ENCODE peak calls at places on chromosomes 3 and 15, in eight cellular contexts. B is Panc1, Z is sigmoid colon, R is K562, F is GM23338, M is H1, W is breast epithelium, S is spleen. N is an unnamed sample. For H3K4me1, the result is how much of the 10 kb centered on the place peaks cover.

GRCh38 chr3:111668912-111669488 is 73.9 kb upstream of the ZBED2 start:
- DNase-seq in B (peak), Z (no peak), R (peak), F (peak), M (no peak), W (no peak), S (no peak), N (no peak)

GRCh38 chr3:120369000-120369399 is 19.8 kb upstream of the LRRC58 start:
- DNase-seq in B (no peak), Z (no peak), R (no peak), F (no peak), M (no peak), W (no peak), S (no peak), N (no peak)

GRCh38 chr3:107525101-107525953 is 2.6 kb downstream of the BBX start:
- DNase-seq in B (no peak), Z (peak), R (no peak), F (peak), M (no peak), W (peak), S (peak), N (no peak)

GRCh38 chr3:152100491-152101086 is 168.1 kb upstream of the MBNL1 start:
- DNase-seq in B (no peak), Z (no peak), R (no peak), F (peak), M (no peak), W (no peak), S (no peak), N (no peak)

GRCh38 chr3:12560505-12561188 is 3.8 kb downstream of the MKRN2 start:
- DNase-seq in B (no peak), Z (no peak), R (no peak), F (no peak), M (no peak), W (no peak), S (no peak), N (no peak)

GRCh38 chr3:17946619-17947018 is 204.2 kb upstream of the TBC1D5 start:
- DNase-seq in B (no peak), Z (no peak), R (no peak), F (no peak), M (no peak), W (no peak), S (no peak), N (no peak)

GRCh38 chr3:149555941-149556340 is 81.4 kb downstream of the TM4SF4 start:
- DNase-seq in B (no peak), Z (no peak), R (no peak), F (no peak), M (no peak), W (no peak), S (no peak), N (no peak)

GRCh38 chr3:153670577-153670976 is 450.6 kb upstream of the ARHGEF26 start:
- DNase-seq in B (no peak), Z (no peak), R (no peak), F (no peak), M (no peak), W (no peak), S (no peak), N (no peak)

GRCh38 chr15:34065261-34065660 is 26.3 kb upstream of the AVEN start:
- DNase-seq in B (no peak), Z (no peak), R (no peak), F (no peak), M (no peak), W (no peak), S (no peak), N (no peak)

GRCh38 chr3:68057637-68058320 is 403.4 kb upstream of the SUCLG2 start:
- DNase-seq in B (no peak), Z (no peak), R (no peak), F (no peak), M (no peak), W (no peak), S (no peak), N (no peak)

GRCh38 chr15:76177491-76178040 is 117.8 kb downstream of the TMEM266 start:
- DNase-seq in B (no peak), Z (peak), R (no peak), F (no peak), M (no peak), W (no peak), S (no peak), N (no peak)

GRCh38 chr3:110593749-110594148 is 477.9 kb upstream of the NECTIN3 start:
- DNase-seq in B (no peak), Z (no peak), R (no peak), F (no peak), M (no peak), W (no peak), S (no peak), N (no peak)

GRCh38 chr3:99712291-99712954 is 74.0 kb downstream of the COL8A1 start:
- DNase-seq in B (no peak), Z (no peak), R (no peak), F (no peak), M (no peak), W (no peak), S (no peak), N (no peak)

GRCh38 chr15:98562361-98562791 is 86.0 kb upstream of the IGF1R start:
- DNase-seq in B (no peak), Z (peak), R (no peak), F (no peak), M (no peak), W (no peak), S (no peak), N (no peak)

GRCh38 chr15:80426316-80426715 is 22.1 kb downstream of the ARNT2 start:
- DNase-seq in B (no peak), Z (no peak), R (no peak), F (no peak), M (no peak), W (no peak), S (no peak), N (no peak)

GRCh38 chr15:56019060-56019793 is 25.8 kb upstream of the NEDD4 start:
- DNase-seq in B (no peak), Z (no peak), R (no peak), F (no peak), M (no peak), W (no peak), S (no peak), N (no peak)

GRCh38 chr15:74345051-74345450 is 22.4 kb downstream of the CYP11A1 start:
- DNase-seq in B (no peak), Z (peak), R (no peak), F (no peak), M (no peak), W (no peak), S (peak), N (no peak)

DNA sequence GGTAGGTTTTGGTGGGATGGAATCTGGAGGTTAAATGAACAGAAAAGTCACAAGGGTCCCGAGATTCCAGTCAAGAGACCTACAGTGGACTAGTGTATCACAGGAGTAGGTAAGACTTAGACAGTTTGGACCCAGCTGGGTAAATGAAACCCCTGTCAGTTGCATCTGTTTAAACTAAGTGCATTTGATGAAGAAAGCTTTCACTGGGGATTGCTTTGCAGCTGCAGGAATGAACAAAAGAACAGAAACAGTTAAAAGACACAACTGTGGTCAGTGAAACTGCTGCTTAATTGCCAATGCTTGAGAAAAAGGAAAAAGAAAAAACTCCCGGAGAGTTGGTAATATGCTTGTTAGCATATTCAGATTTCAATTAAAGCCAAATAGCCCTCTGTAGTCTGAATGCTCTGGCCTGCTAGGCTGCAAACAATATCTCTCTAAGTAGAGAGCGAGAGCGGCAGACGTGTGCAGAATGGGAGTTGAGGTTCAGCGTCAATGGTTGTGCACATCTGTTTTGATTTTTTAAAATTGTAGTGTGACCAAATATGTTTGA is 37.1 kb downstream of the OXNAD1 start:
- DNase-seq in B (no peak), Z (no peak), R (no peak), F (peak), M (no peak), W (no peak), S (no peak), N (no peak)
- H3K4me1 ChIP-seq in B (under half), Z (under half), R (under half), F (under half), M (under half), W (under half), S (half or more), N (under half)

DNA sequence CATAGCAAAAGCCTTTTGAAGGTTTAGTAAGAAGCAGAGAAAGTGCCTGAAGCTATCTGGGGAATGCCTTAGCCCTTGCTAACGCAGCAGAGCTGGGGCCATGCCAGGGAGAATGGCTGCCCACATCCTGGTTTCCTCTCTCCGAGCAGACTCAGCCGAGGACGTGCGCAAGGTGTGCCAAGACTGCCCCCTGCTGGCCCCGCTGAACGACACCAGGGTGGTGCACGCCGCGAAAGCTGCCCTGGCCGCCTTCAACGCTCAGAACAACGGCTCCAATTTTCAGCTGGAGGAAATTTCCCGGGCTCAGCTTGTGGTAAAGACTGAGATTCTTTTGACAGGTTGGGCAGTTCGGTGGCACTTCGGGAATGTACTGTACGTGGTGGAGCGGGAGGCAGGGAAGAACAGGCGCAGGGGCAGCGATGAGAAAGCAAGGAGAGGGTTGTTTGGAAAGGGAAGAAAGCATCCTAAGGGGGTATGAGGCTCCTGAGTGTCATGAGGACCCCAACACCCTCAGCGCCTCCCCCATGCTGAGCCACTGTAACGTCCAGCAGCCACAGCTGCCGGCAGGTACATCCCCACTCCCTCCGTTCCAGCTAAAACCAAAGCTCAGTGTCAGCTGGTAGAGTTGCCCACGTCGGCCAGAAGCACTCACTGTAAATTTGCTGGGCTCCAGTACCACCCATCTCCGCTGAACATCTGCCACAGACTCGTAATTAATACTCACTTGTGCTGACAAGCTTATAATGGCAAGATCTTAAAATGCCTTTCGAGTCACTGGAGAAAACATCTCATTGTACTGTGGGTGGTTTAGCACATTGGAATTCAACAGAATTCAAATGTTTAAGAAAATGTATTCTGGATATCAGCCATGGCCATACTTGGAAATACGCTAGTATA is 4.4 kb downstream of the AHSG start:
- DNase-seq in B (peak), Z (peak), R (peak), F (peak), M (peak), W (peak), S (peak), N (no peak)
- TF ChIP-seq POLR2AphosphoS5 in B (no peak), Z (no peak), R (no peak), F (no peak), M (no peak), W (no peak), S (peak), N (peak)

GRCh38 chr3:179046497-179047353 is 24.9 kb downstream of the ZMAT3 start:
- DNase-seq in B (no peak), Z (no peak), R (no peak), F (no peak), M (no peak), W (no peak), S (no peak), N (no peak)
- TF ChIP-seq CTCF in B (no peak), Z (no peak), R (no peak), F (no peak), M (no peak), W (no peak), S (no peak), N (no peak)

GRCh38 chr3:122562923-122563716 is 980 bp downstream of the PARP9 start:
- DNase-seq in B (no peak), Z (no peak), R (no peak), F (no peak), M (no peak), W (no peak), S (no peak), N (no peak)

GRCh38 chr3:122572940-122573412 is 4.5 kb upstream of the PARP15 start:
- DNase-seq in B (no peak), Z (no peak), R (no peak), F (peak), M (peak), W (no peak), S (no peak), N (no peak)

GRCh38 chr3:122564155-122564912 is at the start of the genes DTX3L and PARP9:
- DNase-seq in B (no peak), Z (peak), R (peak), F (peak), M (peak), W (peak), S (peak), N (no peak)

GRCh38 chr3:122563717-122564025 is 429 bp downstream of the PARP9 start:
- DNase-seq in B (no peak), Z (no peak), R (no peak), F (no peak), M (no peak), W (no peak), S (no peak), N (no peak)

GRCh38 chr3:122568755-122569154 is 4.6 kb downstream of the DTX3L start:
- DNase-seq in B (no peak), Z (no peak), R (no peak), F (no peak), M (no peak), W (no peak), S (no peak), N (no peak)
- H3K4me1 ChIP-seq in B (under half), Z (under half), R (under half), F (under half), M (under half), W (under half), S (half or more), N (under half)

DNA sequence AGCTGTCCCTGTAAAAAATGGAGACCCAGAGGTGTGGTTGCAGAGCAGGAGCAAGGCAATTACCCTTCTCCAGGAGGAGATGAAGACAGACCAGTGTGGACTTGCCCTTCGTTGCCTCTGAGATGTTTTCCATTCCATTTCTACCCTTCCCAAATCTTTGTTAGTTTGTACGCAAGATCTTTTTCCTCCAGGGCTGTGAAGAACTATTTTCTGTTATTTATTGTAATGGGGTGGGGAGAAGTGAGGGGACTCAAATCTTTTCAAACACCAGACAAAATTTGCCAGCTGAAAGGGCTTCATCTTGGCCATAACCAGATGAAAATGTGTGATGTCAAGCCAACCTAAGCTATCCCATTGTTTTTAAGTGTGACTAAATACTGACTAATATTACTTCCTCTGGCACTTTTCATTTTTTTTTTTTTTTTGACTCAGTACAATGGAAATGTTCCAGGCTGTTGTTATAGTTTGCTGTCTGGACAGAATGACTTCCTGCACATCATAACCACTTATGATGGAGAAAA is 271.3 kb upstream of the TPRG1 start:
- DNase-seq in B (peak), Z (no peak), R (no peak), F (no peak), M (no peak), W (no peak), S (no peak), N (no peak)
- TF ChIP-seq POLR2AphosphoS5 in B (no peak), Z (no peak), R (no peak), F (no peak), M (no peak), W (no peak), S (no peak), N (peak)

DNA sequence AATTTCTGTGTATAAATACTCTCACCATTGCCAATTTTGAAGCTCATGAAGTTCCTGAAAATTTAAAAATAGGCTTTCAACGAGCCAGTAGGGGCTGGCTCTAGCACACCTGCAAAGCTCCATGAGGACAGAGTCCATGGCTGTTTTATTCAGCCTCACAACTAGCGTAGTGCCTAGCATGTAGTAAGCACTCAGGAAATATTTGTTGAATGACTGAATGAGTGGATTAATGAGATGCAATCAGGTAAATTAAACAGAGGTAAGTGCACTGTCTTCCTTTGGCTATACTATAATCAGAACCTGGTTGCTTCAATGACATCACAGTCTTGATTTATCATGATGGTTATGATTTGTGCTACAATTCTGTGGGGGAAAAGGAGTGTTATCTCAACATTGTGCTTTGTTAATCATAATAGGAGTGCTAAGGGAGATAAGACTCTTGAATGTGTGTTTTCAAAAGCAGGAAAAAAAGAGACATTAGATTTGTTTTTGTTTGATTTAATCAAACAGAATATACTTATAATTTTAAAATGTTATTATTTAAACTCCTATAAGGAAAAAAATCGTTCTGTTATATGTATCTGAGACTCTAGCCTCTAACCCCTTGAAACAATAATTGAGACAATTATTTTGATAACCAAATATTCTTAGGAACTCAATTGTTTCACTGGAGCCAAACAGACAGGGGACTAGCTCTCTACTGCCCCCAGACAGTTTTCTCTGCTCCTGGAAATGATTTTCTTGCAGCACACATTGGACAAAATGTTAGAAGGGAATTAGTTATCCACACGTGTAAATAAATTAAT is 171.7 kb upstream of the ATP11B start:
- DNase-seq in B (no peak), Z (no peak), R (no peak), F (peak), M (no peak), W (no peak), S (no peak), N (no peak)
- TF ChIP-seq CTCF in B (peak), Z (no peak), R (peak), F (peak), M (no peak), W (no peak), S (no peak), N (no peak)

GRCh38 chr3:129505341-129505740 is 23.1 kb upstream of the RHO start:
- DNase-seq in B (no peak), Z (no peak), R (no peak), F (no peak), M (no peak), W (no peak), S (peak), N (no peak)

GRCh38 chr3:129506272-129506742 is 22.1 kb upstream of the RHO start:
- DNase-seq in B (no peak), Z (no peak), R (no peak), F (no peak), M (no peak), W (peak), S (peak), N (no peak)

GRCh38 chr3:129502641-129503386 is 25.6 kb upstream of the RHO start:
- DNase-seq in B (no peak), Z (no peak), R (no peak), F (no peak), M (no peak), W (no peak), S (peak), N (no peak)

GRCh38 chr3:129503387-129504010 is 24.9 kb upstream of the RHO start:
- DNase-seq in B (no peak), Z (no peak), R (no peak), F (no peak), M (no peak), W (no peak), S (peak), N (no peak)

GRCh38 chr3:129504471-129505100 is 23.9 kb upstream of the RHO start:
- DNase-seq in B (no peak), Z (no peak), R (no peak), F (no peak), M (no peak), W (no peak), S (no peak), N (no peak)
- H3K4me1 ChIP-seq in B (under half), Z (under half), R (under half), F (under half), M (under half), W (under half), S (under half), N (under half)

GRCh38 chr3:25472153-25472552 is 44.1 kb downstream of the RARB start:
- DNase-seq in B (no peak), Z (no peak), R (peak), F (no peak), M (no peak), W (no peak), S (no peak), N (no peak)

GRCh38 chr3:25469609-25470008 is 41.5 kb downstream of the RARB start:
- DNase-seq in B (no peak), Z (no peak), R (no peak), F (no peak), M (no peak), W (no peak), S (no peak), N (no peak)

GRCh38 chr3:25471081-25471768 is 43.2 kb downstream of the RARB start:
- DNase-seq in B (no peak), Z (no peak), R (no peak), F (no peak), M (no peak), W (no peak), S (no peak), N (no peak)

GRCh38 chr3:25465266-25465860 is 37.3 kb downstream of the RARB start:
- DNase-seq in B (no peak), Z (no peak), R (no peak), F (no peak), M (no peak), W (no peak), S (no peak), N (no peak)

GRCh38 chr3:25468866-25469319 is 40.8 kb downstream of the RARB start:
- DNase-seq in B (no peak), Z (peak), R (no peak), F (peak), M (no peak), W (peak), S (peak), N (peak)
- TF ChIP-seq POLR2AphosphoS5 in B (no peak), Z (peak), R (no peak), F (no peak), M (no peak), W (peak), S (peak), N (peak)

DNA sequence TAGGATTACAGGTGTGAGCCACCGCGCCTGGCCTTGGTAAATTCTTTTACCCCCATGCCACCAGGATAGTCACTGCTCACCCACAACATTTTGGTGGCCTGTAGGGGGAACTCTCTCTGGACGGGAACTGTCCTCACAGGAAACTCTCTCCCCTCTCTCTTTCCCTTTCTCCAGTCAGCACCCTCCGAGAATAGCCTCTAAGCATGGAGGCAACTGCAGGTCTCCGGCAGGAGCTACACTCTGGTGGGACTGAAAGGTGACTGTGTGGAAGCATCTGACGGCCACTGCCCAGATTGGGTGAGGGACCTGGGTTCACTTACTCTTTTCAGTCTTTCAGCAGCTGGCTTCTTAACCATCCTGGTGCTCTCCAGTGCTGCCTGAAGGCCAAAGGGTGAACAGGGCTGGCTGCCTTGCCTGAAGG is 21.3 kb downstream of the TRANK1 start:
- DNase-seq in B (no peak), Z (no peak), R (no peak), F (peak), M (no peak), W (no peak), S (peak), N (no peak)
- TF ChIP-seq CTCF in B (peak), Z (no peak), R (no peak), F (peak), M (peak), W (no peak), S (no peak), N (no peak)

N was measured in vagina.